ENCODE peak calls at places on chromosomes 12 and 14, in six cellular contexts. A, V, K, C, W and E are unnamed samples.

GRCh38 chr14:103204852-103205540 is 81.7 kb downstream of the TNFAIP2 start:
- DNase-seq in A (no peak), V (no peak), K (no peak), C (no peak), W (no peak), E (no peak)

GRCh38 chr14:58428011-58428807 is 690 bp downstream of the KIAA0586 start:
- DNase-seq in A (no peak), V (peak), K (peak), C (no peak), W (no peak), E (peak)

GRCh38 chr12:118372541-118373495 is at the start of gene TAOK3:
- DNase-seq in A (peak), V (peak), K (peak), C (peak), W (peak), E (peak)

GRCh38 chr12:114936148-114937099 is 252.4 kb upstream of the TBX3 start:
- DNase-seq in A (no peak), V (peak), K (no peak), C (no peak), W (no peak), E (no peak)

GRCh38 chr14:101004954-101005353 is 101.4 kb upstream of the RTL1 start:
- DNase-seq in A (no peak), V (no peak), K (no peak), C (no peak), W (no peak), E (peak)

GRCh38 chr14:55610717-55611370 is 30.8 kb downstream of the KTN1 start:
- DNase-seq in A (no peak), V (peak), K (no peak), C (no peak), W (no peak), E (peak)

GRCh38 chr12:100474617-100475016 is 951 bp downstream of the NR1H4 start:
- DNase-seq in A (no peak), V (no peak), K (no peak), C (no peak), W (no peak), E (no peak)

GRCh38 chr14:54147285-54147684 is 190.7 kb upstream of the BMP4 start:
- DNase-seq in A (no peak), V (no peak), K (no peak), C (no peak), W (no peak), E (no peak)

GRCh38 chr12:41407240-41407799 is 219.2 kb downstream of the PDZRN4 start:
- DNase-seq in A (no peak), V (no peak), K (no peak), C (no peak), W (no peak), E (no peak)

GRCh38 chr12:42935756-42936155 is 346.2 kb upstream of the PRICKLE1 start:
- DNase-seq in A (no peak), V (no peak), K (no peak), C (no peak), W (no peak), E (no peak)

GRCh38 chr12:14961466-14962155 is at the start of gene ARHGDIB:
- DNase-seq in A (peak), V (no peak), K (no peak), C (peak), W (no peak), E (peak)

GRCh38 chr14:68824517-68825347 is 31.9 kb upstream of the ZFP36L1 start:
- DNase-seq in A (peak), V (peak), K (peak), C (no peak), W (peak), E (peak)

GRCh38 chr12:51217133-51217967 is 512 bp downstream of the POU6F1 start:
- DNase-seq in A (peak), V (peak), K (peak), C (peak), W (peak), E (peak)

GRCh38 chr14:51024377-51024776 is 70.5 kb downstream of the TRIM9 start:
- DNase-seq in A (no peak), V (no peak), K (no peak), C (no peak), W (no peak), E (no peak)

GRCh38 chr14:97851438-97851995 is 1054.3 kb downstream of the VRK1 start:
- DNase-seq in A (no peak), V (no peak), K (peak), C (no peak), W (no peak), E (no peak)